ENCODE peak calls at places on chromosomes 3 and 15, in eight cellular contexts. P, F, E, H, C, U, R and S are unnamed samples.

GRCh38 chr3:13852638-13853009 is 27.2 kb downstream of the WNT7A start:
- DNase-seq in E (no peak), F (no peak), H (no peak), U (no peak), P (no peak), R (no peak), C (peak), S (no peak)

GRCh38 chr3:117149577-117149976 is 440.0 kb downstream of the TUSC7 start:
- DNase-seq in H (peak), E (no peak), U (no peak), P (no peak), R (no peak), F (no peak), C (no peak), S (peak)

GRCh38 chr3:11047500-11047899 is 55.0 kb downstream of the SLC6A1 start:
- DNase-seq in U (no peak), C (no peak), R (no peak), H (no peak), F (no peak), P (no peak), E (no peak), S (no peak)

GRCh38 chr3:86984271-86984670 is 6.7 kb downstream of the VGLL3 start:
- DNase-seq in H (no peak), R (no peak), F (peak), U (no peak), C (no peak), E (peak), P (no peak), S (no peak)

GRCh38 chr15:95371664-95372063 is 958.8 kb upstream of the NR2F2 start:
- DNase-seq in P (no peak), F (peak), E (peak), H (no peak), R (no peak), U (no peak), C (no peak), S (no peak)

GRCh38 chr15:29091666-29092065 is 178.0 kb downstream of the NSMCE3 start:
- DNase-seq in U (no peak), R (no peak), F (no peak), E (no peak), H (no peak), C (no peak), P (no peak), S (no peak)

GRCh38 chr15:39584266-39584659 is 3.4 kb downstream of the THBS1 start:
- DNase-seq in R (no peak), U (no peak), P (no peak), H (no peak), F (no peak), C (no peak), E (no peak), S (no peak)

GRCh38 chr15:101003706-101004105 is 84.5 kb downstream of the LRRK1 start:
- DNase-seq in F (no peak), R (no peak), P (no peak), H (peak), C (no peak), E (no peak), U (no peak), S (no peak)

GRCh38 chr3:66381621-66382020 is 119.2 kb downstream of the LRIG1 start:
- DNase-seq in H (no peak), R (no peak), C (no peak), F (no peak), P (no peak), E (no peak), U (no peak), S (no peak)

DNA sequence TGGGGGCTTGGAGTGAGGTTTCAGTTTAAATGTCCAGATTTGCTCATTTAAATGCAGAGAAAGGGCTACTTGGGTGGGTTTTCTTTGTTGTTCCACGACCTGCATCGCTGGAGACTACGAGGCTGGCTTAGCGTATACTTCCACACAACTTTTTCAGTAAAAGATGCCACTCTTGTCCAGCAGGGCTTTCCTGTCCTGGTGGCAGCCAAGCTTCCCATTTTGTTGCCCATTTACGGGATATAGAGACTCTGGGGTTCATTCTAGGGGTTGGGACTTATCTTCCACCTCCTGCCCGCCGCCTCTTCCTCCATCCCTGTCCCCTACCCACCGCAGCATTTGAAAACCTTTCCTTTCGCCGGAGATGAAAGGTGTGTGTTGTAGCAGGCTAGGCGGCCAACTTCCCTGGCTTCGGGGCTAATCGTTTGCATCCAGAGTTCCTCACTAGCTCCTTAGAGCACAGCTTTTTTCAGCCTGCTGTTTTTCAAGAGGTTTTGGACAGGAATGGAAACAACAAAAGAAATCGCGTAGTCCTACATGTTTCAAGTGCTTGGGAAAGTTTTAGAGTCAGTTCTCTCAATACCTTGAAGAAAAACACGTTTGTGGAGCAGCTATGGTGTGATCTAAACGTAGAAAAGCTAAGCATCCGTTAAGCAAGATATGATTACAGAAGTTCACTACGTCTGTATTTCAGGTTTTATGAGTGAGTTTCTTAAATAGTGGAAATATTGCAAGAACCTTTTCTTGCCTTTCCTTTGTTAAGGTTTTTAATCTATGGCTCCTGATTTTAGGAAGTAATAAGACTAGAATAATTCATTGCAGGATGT is 843 bp downstream of the CHRNA5 start:
- DNase-seq in F (peak), H (peak), P (no peak), R (no peak), U (peak), E (peak), C (peak), S (peak)
- TF ChIP-seq EZH2 in F (no peak), H (no peak), P (peak), R (no peak), U (no peak), E (no peak), C (no peak), S (no peak)

GRCh38 chr15:77874071-77874470 is 203.4 kb downstream of the TBC1D2B start:
- DNase-seq in U (no peak), E (no peak), C (no peak), F (no peak), P (no peak), H (no peak), R (no peak), S (no peak)

GRCh38 chr15:77870195-77871065 is 207.1 kb downstream of the TBC1D2B start:
- DNase-seq in R (no peak), F (peak), P (peak), C (peak), E (peak), H (peak), U (peak), S (peak)

GRCh38 chr15:77869021-77869895 is 208.3 kb downstream of the TBC1D2B start:
- DNase-seq in H (no peak), E (no peak), U (no peak), R (no peak), F (peak), P (no peak), C (no peak), S (no peak)

GRCh38 chr15:77867266-77868047 is 210.1 kb downstream of the TBC1D2B start:
- DNase-seq in E (no peak), C (no peak), F (no peak), U (no peak), H (no peak), R (no peak), P (no peak), S (no peak)

GRCh38 chr15:77871838-77872371 is 205.6 kb downstream of the TBC1D2B start:
- DNase-seq in E (no peak), F (no peak), R (no peak), C (no peak), P (no peak), U (no peak), H (peak), S (peak)
- TF ChIP-seq CTCF in E (peak), F (no peak), R (peak), C (no peak), P (peak), U (no peak), H (peak), S (peak)

GRCh38 chr3:9552252-9552999 is 1.2 kb downstream of the LHFPL4 start:
- DNase-seq in C (no peak), H (peak), U (no peak), P (peak), R (no peak), F (peak), E (peak), S (peak)
- TF ChIP-seq EZH2 in C (no peak), H (no peak), U (no peak), P (no peak), R (no peak), F (no peak), E (no peak), S (peak)

GRCh38 chr15:35208353-35208752 is 123.3 kb upstream of the NANOGP8 start:
- DNase-seq in C (no peak), P (no peak), F (no peak), H (peak), E (no peak), U (no peak), R (no peak), S (no peak)

GRCh38 chr15:35211240-35211952 is 126.3 kb upstream of the NANOGP8 start:
- DNase-seq in C (no peak), E (no peak), H (no peak), R (no peak), F (no peak), P (no peak), U (no peak), S (no peak)

GRCh38 chr15:35209838-35210237 is 124.7 kb upstream of the NANOGP8 start:
- DNase-seq in F (no peak), R (no peak), U (peak), P (no peak), C (no peak), H (no peak), E (no peak), S (no peak)

GRCh38 chr15:35210370-35210769 is 125.3 kb upstream of the NANOGP8 start:
- DNase-seq in R (no peak), U (no peak), C (no peak), P (no peak), E (no peak), H (no peak), F (no peak), S (no peak)

GRCh38 chr15:35206060-35206675 is 121.1 kb upstream of the NANOGP8 start:
- DNase-seq in F (no peak), E (peak), R (no peak), U (peak), C (no peak), H (peak), P (peak), S (peak)
- TF ChIP-seq CTCF in F (peak), E (peak), R (peak), U (peak), C (peak), H (peak), P (peak), S (peak)

GRCh38 chr3:145448436-145448835 is 712.5 kb downstream of the PLOD2 start:
- DNase-seq in U (peak), E (peak), R (no peak), P (no peak), F (no peak), C (no peak), H (no peak), S (no peak)

DNA sequence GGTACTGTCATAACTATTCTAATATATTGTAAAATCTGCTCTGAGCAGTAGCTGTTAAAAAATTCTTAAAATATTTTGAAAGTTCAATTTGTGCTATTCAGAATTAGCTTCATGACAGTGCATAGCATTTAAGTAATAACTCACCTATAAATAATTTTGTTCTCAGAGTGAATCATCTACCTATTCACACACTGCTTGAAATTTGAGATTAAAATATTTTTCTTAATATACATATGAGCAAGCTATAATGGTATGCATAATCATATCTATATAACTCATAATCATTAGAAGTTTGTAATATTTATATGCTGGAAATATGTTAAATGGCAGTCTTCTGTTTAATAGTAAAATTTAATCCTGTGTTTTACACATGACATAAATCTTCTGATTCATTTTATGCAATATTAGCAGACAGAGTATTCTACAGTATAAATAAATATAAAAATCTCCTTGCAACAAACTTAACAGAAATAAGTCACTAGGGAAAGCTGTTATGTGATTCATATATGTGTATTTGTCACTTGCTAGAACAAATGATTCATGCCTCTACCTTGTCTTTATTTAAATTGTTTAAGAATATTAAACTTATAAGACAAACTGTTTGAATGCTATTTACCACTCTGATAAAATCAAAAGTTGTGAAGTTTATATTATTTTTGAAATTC is 710.8 kb downstream of the PLOD2 start:
- DNase-seq in P (no peak), E (peak), R (no peak), H (no peak), F (no peak), C (no peak), U (no peak), S (no peak)
- TF ChIP-seq EZH2 in P (no peak), E (no peak), R (no peak), H (no peak), F (no peak), C (no peak), U (no peak), S (no peak)

GRCh38 chr3:150409125-150409526 is 1.0 kb downstream of the TSC22D2 start:
- DNase-seq in H (no peak), F (no peak), R (no peak), U (no peak), P (no peak), E (no peak), C (no peak), S (no peak)

GRCh38 chr3:150409527-150410310 is 1.6 kb downstream of the TSC22D2 start:
- DNase-seq in F (peak), R (no peak), U (peak), P (peak), H (peak), C (peak), E (peak), S (peak)

GRCh38 chr3:150407818-150408231 is 273 bp upstream of the TSC22D2 start:
- DNase-seq in C (no peak), E (peak), H (peak), U (no peak), R (no peak), P (no peak), F (no peak), S (no peak)

GRCh38 chr3:150407051-150407817 is 864 bp upstream of the TSC22D2 start:
- DNase-seq in H (peak), E (peak), R (no peak), C (no peak), F (peak), P (no peak), U (no peak), S (no peak)

DNA sequence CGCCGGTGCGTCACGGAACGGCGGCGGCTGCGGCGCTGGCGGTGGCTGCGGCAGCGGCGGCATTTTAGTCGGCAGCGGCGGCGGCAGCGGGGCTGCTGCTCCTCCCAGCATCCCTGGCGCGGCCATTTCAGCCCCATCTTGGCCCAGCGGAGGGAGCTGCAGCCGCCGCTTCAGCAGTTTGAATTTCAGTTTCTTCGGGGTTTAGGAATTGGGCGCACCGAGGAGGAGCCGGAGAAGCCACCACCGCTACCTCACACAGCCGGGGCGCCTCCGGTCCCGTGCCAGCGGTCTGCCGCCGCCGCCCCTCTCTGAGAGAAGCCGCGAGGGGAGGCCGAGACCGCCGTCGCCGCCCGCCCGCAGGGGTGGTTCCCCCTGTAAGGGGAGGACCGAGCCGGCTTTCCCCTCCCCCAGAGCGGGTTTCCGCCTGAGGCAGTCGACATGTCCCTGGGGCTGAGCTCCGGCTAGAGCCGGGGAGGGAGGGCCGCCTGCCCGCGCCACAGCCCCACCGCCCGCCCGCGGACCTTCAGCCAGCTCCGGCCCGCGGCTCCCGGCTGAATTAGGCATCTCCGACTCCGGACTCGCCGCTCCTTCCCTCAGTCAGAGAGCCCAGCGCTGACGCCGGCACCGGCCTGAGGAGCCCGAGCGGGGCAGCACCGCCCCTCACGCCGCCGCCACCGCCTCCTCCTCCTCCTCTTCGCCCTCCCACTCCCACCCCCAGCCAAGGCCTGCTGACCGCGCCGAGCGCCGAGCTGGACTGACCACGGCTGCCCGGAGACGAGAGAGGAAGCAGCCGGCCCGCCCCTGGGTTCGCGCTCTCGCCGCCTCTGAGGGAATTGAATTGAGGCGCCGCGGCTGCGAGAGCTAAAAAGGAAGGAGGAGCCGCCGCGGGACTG is at the start of gene TSC22D2:
- DNase-seq in C (peak), U (peak), P (peak), R (peak), H (peak), F (peak), E (peak), S (peak)
- TF ChIP-seq CTCF in C (peak), U (no peak), P (peak), R (no peak), H (peak), F (no peak), E (peak), S (peak)

GRCh38 chr3:183252108-183252782 is 808 bp upstream of the B3GNT5 start:
- DNase-seq in F (no peak), P (no peak), U (no peak), C (no peak), R (no peak), E (no peak), H (no peak), S (no peak)

GRCh38 chr3:183254816-183255730 is 2.0 kb downstream of the B3GNT5 start:
- DNase-seq in E (peak), U (no peak), P (no peak), C (peak), R (no peak), H (no peak), F (peak), S (peak)

GRCh38 chr3:183252973-183253363 is at the start of gene B3GNT5:
- DNase-seq in R (no peak), C (peak), H (peak), U (no peak), E (no peak), F (no peak), P (no peak), S (no peak)

GRCh38 chr3:183253364-183253960 is 409 bp downstream of the B3GNT5 start:
- DNase-seq in E (peak), F (peak), C (peak), H (no peak), U (no peak), P (no peak), R (no peak), S (peak)

DNA sequence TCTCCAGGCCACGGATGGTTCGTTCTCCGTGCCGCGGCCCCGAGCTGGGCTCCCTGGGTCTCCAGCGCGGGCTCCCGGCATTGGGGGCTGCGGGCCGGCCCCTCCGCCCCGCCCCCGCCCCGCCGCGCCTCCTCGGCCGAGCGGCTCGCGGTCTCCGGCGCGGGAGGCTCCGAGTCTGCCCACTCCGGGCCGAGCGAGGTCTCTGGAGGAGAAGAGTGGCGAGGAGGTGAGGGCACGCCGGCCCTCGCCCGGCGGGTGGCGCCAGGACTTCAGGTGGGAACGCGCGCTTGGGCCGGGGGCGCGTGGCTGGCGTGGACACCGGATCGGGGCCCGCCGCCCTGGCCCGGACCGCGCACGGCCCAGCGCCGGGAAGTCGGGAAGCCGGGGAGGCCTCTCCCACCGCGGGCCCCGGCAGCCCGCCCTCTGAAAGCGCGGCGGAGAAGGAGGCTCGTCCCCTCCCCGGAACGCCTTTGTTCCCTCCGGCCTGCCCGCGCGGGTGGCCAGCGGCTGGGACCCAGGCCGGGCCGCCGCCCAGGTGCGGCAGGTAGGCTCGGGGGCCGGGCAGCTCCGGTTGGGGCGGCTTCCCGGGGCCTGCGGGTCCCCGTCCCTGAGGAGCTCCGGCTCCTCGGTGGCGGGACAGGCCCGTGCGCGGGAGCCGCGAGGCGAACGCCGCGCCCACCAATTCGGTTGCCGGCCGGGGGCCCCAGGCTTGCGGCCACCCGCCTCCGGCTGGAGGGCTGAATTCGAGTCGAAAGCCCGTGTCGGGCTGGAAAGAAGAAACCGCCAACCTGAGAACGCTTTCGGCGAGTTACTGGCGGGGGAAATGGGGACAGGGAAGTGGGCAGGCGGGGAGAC is 1.1 kb downstream of the B3GNT5 start:
- DNase-seq in R (no peak), H (peak), P (no peak), E (no peak), C (peak), F (peak), U (no peak), S (peak)
- TF ChIP-seq EZH2 in R (no peak), H (no peak), P (no peak), E (no peak), C (no peak), F (no peak), U (no peak), S (peak)

GRCh38 chr3:141125351-141125750 is 74.2 kb downstream of the SPSB4 start:
- DNase-seq in H (no peak), R (no peak), U (no peak), P (no peak), C (no peak), E (no peak), F (no peak), S (no peak)

GRCh38 chr3:141126661-141127343 is 75.7 kb downstream of the SPSB4 start:
- DNase-seq in P (no peak), H (no peak), E (no peak), R (no peak), U (no peak), C (no peak), F (no peak), S (peak)

GRCh38 chr3:141128126-141128777 is 77.1 kb downstream of the SPSB4 start:
- DNase-seq in C (no peak), E (no peak), H (no peak), P (no peak), U (no peak), R (no peak), F (no peak), S (no peak)

GRCh38 chr3:141129049-141130038 is 78.2 kb downstream of the SPSB4 start:
- DNase-seq in U (no peak), C (no peak), H (no peak), E (no peak), R (no peak), F (no peak), P (no peak), S (no peak)

GRCh38 chr3:141127344-141128125 is 76.4 kb downstream of the SPSB4 start:
- DNase-seq in E (no peak), F (no peak), H (no peak), C (no peak), R (no peak), P (no peak), U (no peak), S (peak)
- TF ChIP-seq CTCF in E (no peak), F (no peak), H (no peak), C (no peak), R (no peak), P (no peak), U (no peak), S (no peak)